ENCODE peak calls at places on chromosome 7, in five cellular contexts. G is K562, U is H1, Y is GM12878, P is HepG2. Z is an unnamed sample.

GRCh38 chr7:4665661-4666060 is 16.4 kb upstream of the FOXK1 start:
- DNase-seq in G (no peak), U (no peak), Y (no peak), P (no peak), Z (no peak)

GRCh38 chr7:26515462-26515861 is 223.8 kb downstream of the SNX10 start:
- DNase-seq in G (peak), U (no peak), Y (no peak), P (no peak), Z (no peak)

GRCh38 chr7:21580073-21580521 is 37.3 kb downstream of the DNAH11 start:
- DNase-seq in G (no peak), U (no peak), Y (peak), P (no peak), Z (no peak)

GRCh38 chr7:69430502-69431145 is 167.7 kb upstream of the AUTS2 start:
- DNase-seq in G (peak), U (peak), Y (no peak), P (no peak), Z (no peak)

GRCh38 chr7:146136357-146136875 is 19.8 kb downstream of the CNTNAP2 start:
- DNase-seq in G (no peak), U (no peak), Y (no peak), P (no peak), Z (no peak)

GRCh38 chr7:130493275-130493868 is 1.5 kb downstream of the MEST start:
- DNase-seq in G (no peak), U (no peak), Y (no peak), P (no peak), Z (no peak)

GRCh38 chr7:70540641-70541040 is 591.3 kb upstream of the GALNT17 start:
- DNase-seq in G (no peak), U (no peak), Y (no peak), P (no peak), Z (no peak)

GRCh38 chr7:20306499-20306946 is 24.2 kb upstream of the ITGB8 start:
- DNase-seq in G (peak), U (no peak), Y (no peak), P (peak), Z (no peak)

GRCh38 chr7:157318015-157318706 is 18.6 kb upstream of the DNAJB6 start:
- DNase-seq in G (peak), U (no peak), Y (no peak), P (no peak), Z (no peak)

GRCh38 chr7:112079122-112079521 is 127.1 kb downstream of the DOCK4 start:
- DNase-seq in G (no peak), U (no peak), Y (no peak), P (no peak), Z (no peak)

GRCh38 chr7:48106906-48107659 is 18.0 kb downstream of the UPP1 start:
- DNase-seq in G (no peak), U (no peak), Y (no peak), P (no peak), Z (no peak)

GRCh38 chr7:149595541-149595940 is 97.9 kb upstream of the ZNF746 start:
- DNase-seq in G (no peak), U (no peak), Y (no peak), P (no peak), Z (no peak)

DNA sequence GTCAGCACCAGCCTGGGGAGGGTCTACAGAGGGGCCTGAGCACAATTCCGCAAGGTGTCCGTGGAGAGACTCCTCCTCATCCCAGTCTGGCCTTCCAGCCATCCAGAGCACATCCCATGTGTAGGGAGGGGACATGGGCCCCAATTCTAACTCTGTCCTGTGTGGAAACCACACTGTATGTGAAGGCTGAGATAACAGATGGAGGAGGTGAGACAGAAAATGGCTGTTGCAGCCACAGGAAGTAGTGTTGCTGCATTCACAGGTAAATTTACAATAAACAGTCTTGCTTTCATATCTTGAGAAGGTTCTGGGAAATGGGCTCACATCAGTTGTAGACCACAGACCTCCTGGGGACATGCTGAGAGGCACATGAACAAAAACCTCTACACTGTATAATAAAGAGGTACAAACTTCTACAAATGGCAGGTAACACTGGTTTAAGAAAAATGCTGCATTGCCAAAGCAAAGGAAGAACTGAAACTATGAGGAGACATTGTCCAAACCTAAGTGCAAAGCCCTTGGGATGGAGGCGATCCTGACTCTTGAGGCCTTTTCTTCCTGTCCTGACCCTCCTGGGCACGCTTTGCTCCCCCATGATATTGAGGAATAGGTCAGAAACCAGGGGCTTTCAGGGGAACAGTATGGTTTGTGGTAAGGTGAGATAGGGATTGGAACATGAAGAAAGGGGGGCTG is 21.6 kb upstream of the GIMAP2 start:
- DNase-seq in G (no peak), U (no peak), Y (no peak), P (no peak), Z (no peak)
- TF ChIP-seq ATF2 in G (no peak), U (no peak), Y (peak), P (no peak), Z (no peak)

DNA sequence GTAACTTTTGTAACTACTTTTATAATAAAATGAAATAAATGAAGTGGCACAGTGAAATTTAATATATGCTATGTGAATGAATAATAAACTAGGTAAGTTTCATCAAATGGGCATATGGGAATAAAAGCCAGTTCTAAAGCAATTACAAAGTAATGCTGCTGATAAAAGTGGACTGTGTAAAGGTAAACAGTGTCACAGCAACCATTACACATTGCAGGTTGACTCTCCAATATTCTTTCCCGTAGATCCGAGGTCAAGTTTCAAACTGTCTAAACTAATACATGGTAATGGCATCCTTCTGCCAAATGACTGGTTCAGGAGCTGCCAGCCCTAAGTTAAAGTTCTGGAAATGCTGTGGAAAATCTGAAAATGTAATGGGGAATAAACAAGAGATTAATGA is 6.0 kb downstream of the HIBADH start:
- DNase-seq in G (no peak), U (no peak), Y (no peak), P (no peak), Z (no peak)
- TF ChIP-seq CREB1 in G (no peak), U (no peak), Y (no peak), P (no peak), Z (no peak)

GRCh38 chr7:108012499-108013430 is 9.8 kb upstream of the LAMB1 start:
- DNase-seq in G (peak), U (no peak), Y (no peak), P (peak), Z (no peak)
- TF ChIP-seq ATF2 in G (no peak), U (no peak), Y (no peak), P (peak), Z (no peak)

DNA sequence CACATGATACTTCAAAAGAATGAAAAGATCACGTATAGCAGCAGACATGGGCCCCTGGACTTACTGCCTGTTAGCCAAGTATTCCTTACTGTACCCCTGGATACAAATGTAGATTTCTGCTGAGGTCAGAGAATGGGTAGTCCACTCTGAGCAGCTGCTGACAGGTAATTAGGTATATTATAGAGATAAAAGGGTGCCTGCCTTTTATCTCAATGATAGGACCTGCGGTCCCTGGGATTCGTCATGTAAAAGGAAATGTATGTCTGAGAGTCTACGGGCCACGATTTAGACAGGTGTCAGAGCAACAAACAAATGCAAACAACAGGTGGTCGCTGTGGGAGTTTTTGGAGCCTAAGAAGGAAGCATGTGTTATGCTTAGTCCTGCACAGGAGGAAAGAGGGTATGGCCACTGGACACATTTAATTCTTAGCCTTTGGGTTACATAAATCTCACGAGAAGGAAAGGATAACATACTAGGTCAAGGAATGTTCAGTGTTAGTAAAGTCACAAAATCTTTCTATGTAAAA is 69.3 kb downstream of the VOPP1 start:
- DNase-seq in G (no peak), U (no peak), Y (no peak), P (no peak), Z (no peak)
- TF ChIP-seq CREB1 in G (no peak), U (no peak), Y (no peak), P (no peak), Z (no peak)

GRCh38 chr7:28853150-28853549 is 105.0 kb downstream of the TRIL start:
- DNase-seq in G (no peak), U (no peak), Y (no peak), P (no peak), Z (no peak)
- TF ChIP-seq ATF2 in G (no peak), U (no peak), Y (no peak), P (no peak), Z (no peak)

GRCh38 chr7:108014747-108015682 is 12.1 kb upstream of the LAMB1 start:
- DNase-seq in G (no peak), U (no peak), Y (no peak), P (peak), Z (no peak)

GRCh38 chr7:108015740-108016139 is 12.8 kb upstream of the LAMB1 start:
- DNase-seq in G (no peak), U (no peak), Y (no peak), P (peak), Z (no peak)

GRCh38 chr7:108017776-108018151 is 14.8 kb upstream of the LAMB1 start:
- DNase-seq in G (no peak), U (no peak), Y (no peak), P (no peak), Z (no peak)

GRCh38 chr7:108018668-108019067 is 15.7 kb upstream of the LAMB1 start:
- DNase-seq in G (no peak), U (no peak), Y (no peak), P (no peak), Z (no peak)

DNA sequence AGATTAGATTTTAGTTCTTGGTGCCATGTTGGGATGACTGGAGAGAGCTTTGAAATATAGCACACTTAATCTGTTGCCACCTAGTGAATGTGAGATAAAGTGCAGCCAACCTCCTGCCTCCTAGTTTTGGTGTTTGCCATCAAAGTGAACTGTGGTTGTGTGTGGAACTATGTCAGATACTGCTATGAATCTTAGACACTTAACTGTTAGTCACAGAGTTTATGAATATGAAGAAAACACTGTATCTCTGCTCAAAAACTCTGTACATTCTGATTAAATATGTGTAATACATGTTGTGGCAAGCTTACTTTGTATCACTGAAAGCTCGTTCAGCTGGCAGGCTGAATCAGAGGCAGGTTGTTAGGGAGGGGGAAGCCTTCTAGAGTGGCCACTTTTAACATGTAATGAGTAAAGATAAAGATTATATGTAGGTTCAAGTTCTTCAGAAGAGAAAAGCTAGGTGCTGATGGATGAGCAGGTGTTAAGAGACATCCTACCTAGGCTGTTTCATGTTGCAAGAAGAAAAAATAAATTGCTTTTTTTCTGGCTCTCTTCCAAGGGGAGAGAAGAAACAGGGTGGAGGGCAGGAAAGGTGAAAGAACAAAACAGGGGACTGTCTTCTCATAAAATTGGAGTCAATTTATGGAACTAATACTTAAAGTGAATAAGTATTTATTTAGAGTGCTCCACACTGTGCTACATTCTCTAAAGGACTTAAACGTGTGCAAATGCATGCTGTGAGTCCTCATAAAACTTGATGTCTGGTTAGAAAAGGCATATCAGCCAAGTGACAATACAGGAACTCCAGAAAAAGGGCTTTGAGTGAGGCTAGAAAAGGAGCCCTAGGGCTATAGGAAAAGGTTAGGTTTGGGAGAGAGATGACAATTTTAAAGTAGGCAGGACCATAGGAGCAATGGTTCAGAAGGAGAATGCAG is 14.1 kb upstream of the LAMB1 start:
- DNase-seq in G (peak), U (no peak), Y (no peak), P (peak), Z (no peak)
- TF ChIP-seq CREB1 in G (no peak), U (no peak), Y (no peak), P (no peak), Z (no peak)

GRCh38 chr7:272631-273030 is 17.3 kb upstream of the FOXL3 start:
- DNase-seq in G (no peak), U (no peak), Y (no peak), P (no peak), Z (no peak)
- TF ChIP-seq ATF2 in G (no peak), U (no peak), Y (no peak), P (no peak), Z (no peak)

DNA sequence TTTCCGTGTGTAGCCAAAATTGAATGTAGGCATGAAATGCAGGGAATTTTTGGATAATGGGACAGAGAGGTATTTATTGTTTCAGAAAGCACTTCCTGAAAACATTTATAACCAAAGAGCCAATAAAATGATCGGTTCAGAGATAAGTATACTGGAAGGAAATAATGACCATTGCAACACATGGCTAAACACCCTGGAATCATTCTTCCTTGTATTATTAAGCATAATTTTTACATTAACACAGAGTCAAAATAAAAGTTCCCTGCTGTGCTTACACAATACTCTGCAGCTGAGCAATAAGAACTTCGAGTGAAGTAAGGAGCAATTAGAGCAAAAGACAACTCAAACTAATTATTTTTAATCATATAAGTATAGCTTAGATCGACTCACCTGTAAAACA is 648.3 kb downstream of the TNS3 start:
- DNase-seq in G (no peak), U (no peak), Y (no peak), P (no peak), Z (no peak)
- TF ChIP-seq CREB1 in G (no peak), U (no peak), Y (no peak), P (no peak), Z (no peak)

GRCh38 chr7:90824386-90825307 is 228.5 kb downstream of the CDK14 start:
- DNase-seq in G (no peak), U (no peak), Y (no peak), P (no peak), Z (no peak)
- TF ChIP-seq ATF2 in G (no peak), U (no peak), Y (no peak), P (no peak), Z (no peak)